ENCODE peak calls at places on chromosome 1, in five cellular contexts. D, U, W, S and L are unnamed samples.

GRCh38 chr1:210540288-210540687 is 211.6 kb downstream of the HHAT start:
- DNase-seq in D (no peak), W (no peak), U (no peak), S (no peak), L (no peak)

GRCh38 chr1:236868625-236869467 is 73.8 kb downstream of the MTR start:
- DNase-seq in W (peak), S (peak), D (peak), U (peak), L (peak)

GRCh38 chr1:208264469-208265126 is 20.4 kb upstream of the PLXNA2 start:
- DNase-seq in S (no peak), D (peak), U (no peak), W (no peak), L (no peak)

GRCh38 chr1:115363171-115363570 is 25.1 kb upstream of the NGF start:
- DNase-seq in U (no peak), W (no peak), S (no peak), D (no peak), L (no peak)

GRCh38 chr1:1282998-1283397 is 2.8 kb downstream of the SCNN1D start:
- DNase-seq in U (no peak), S (no peak), D (no peak), W (no peak), L (no peak)

GRCh38 chr1:209153435-209153834 is 430.1 kb upstream of the CAMK1G start:
- DNase-seq in U (no peak), S (no peak), W (no peak), D (no peak), L (no peak)

GRCh38 chr1:43938383-43938782 is 4.8 kb downstream of the ARTN start:
- DNase-seq in W (no peak), S (no peak), D (no peak), U (no peak), L (no peak)

GRCh38 chr1:53139911-53140310 is 2.5 kb downstream of the SLC1A7 start:
- DNase-seq in S (no peak), W (no peak), U (no peak), D (peak), L (peak)

GRCh38 chr1:169595764-169596711 is 9.8 kb upstream of the F5 start:
- DNase-seq in U (no peak), D (peak), S (no peak), W (peak), L (peak)

GRCh38 chr1:38221006-38221649 is 174.5 kb upstream of the POU3F1 start:
- DNase-seq in S (no peak), W (no peak), U (no peak), D (peak), L (peak)

GRCh38 chr1:232986000-232986922 is 35.9 kb downstream of the NTPCR start:
- DNase-seq in S (no peak), D (no peak), U (no peak), W (no peak), L (no peak)

GRCh38 chr1:196661345-196661744 is 9.5 kb downstream of the CFH start:
- DNase-seq in U (no peak), D (no peak), S (no peak), W (no peak), L (no peak)

GRCh38 chr1:49171941-49172593 is 395.4 kb upstream of the BEND5 start:
- DNase-seq in D (no peak), S (no peak), W (no peak), U (no peak), L (no peak)

GRCh38 chr1:208243522-208243850 is 698 bp downstream of the PLXNA2 start:
- DNase-seq in S (no peak), D (peak), W (no peak), U (peak), L (peak)

GRCh38 chr1:182795563-182796228 is 6.1 kb downstream of the NPL start:
- DNase-seq in U (peak), S (no peak), D (no peak), W (no peak), L (no peak)

GRCh38 chr1:13922440-13922839 is 222.5 kb downstream of the PRDM2 start:
- DNase-seq in W (peak), S (no peak), D (no peak), U (no peak), L (no peak)